ENCODE peak calls at places on chromosomes 6 and 20, in eight cellular contexts. P is transverse colon, W is B cell, X is endothelial cell, V is pancreas, Q is astrocyte, L is AG09309, S is lower leg skin. I is an unnamed sample.

GRCh38 chr6:160121981-160122380 is 366 bp downstream of the SLC22A1 start:
- DNase-seq in Q (no peak), P (no peak), W (no peak), L (no peak), X (no peak), V (no peak), S (no peak), I (no peak)

GRCh38 chr6:157811476-157812173 is 11.4 kb upstream of the SNX9 start:
- DNase-seq in W (no peak), V (no peak), L (no peak), P (no peak), X (no peak), S (no peak), Q (peak; percentile 22), I (no peak)

GRCh38 chr6:52227495-52227894 is 16.8 kb downstream of the IL17F start:
- DNase-seq in P (no peak), V (no peak), W (no peak), L (no peak), S (no peak), X (no peak), Q (no peak), I (no peak)

GRCh38 chr20:50303573-50304500 is 113.2 kb downstream of the CEBPB start:
- DNase-seq in S (peak; percentile 85), P (peak; percentile 81), L (no peak), Q (peak; percentile 78), X (no peak), W (no peak), V (peak; percentile 59), I (peak; percentile 83)

GRCh38 chr20:59633646-59634045 is 29.3 kb downstream of the PHACTR3 start:
- DNase-seq in L (no peak), P (no peak), S (no peak), V (no peak), W (no peak), Q (no peak), X (no peak), I (no peak)

GRCh38 chr6:16721977-16722376 is 39.3 kb downstream of the ATXN1 start:
- DNase-seq in V (no peak), Q (no peak), W (no peak), S (no peak), X (no peak), L (no peak), P (no peak), I (no peak)

GRCh38 chr6:6717953-6718352 is 129.4 kb downstream of the LY86 start:
- DNase-seq in Q (no peak), L (no peak), V (no peak), P (no peak), X (no peak), W (no peak), S (no peak), I (no peak)

GRCh38 chr6:136112262-136112661 is 137.8 kb downstream of the MTFR2 start:
- DNase-seq in Q (no peak), L (no peak), P (no peak), V (no peak), X (no peak), W (no peak), S (no peak), I (no peak)

GRCh38 chr6:166541876-166542579 is 44.5 kb downstream of the RAMACL start:
- DNase-seq in W (no peak), X (no peak), L (no peak), P (no peak), V (no peak), Q (no peak), S (no peak), I (no peak)

GRCh38 chr20:43751167-43752050 is 24.6 kb upstream of the GTSF1L start:
- DNase-seq in Q (peak; percentile 91), X (no peak), V (no peak), L (peak; percentile 62), S (no peak), W (no peak), P (peak; percentile 50), I (no peak)

GRCh38 chr6:137830562-137830961 is 36.5 kb upstream of the TNFAIP3 start:
- DNase-seq in P (no peak), S (no peak), L (no peak), W (no peak), V (no peak), X (no peak), Q (peak; percentile 45), I (no peak)

GRCh38 chr6:170265655-170266054 is 25.2 kb downstream of the DLL1 start:
- DNase-seq in W (no peak), S (no peak), V (peak; percentile 94), P (peak; percentile 80), X (no peak), Q (no peak), L (no peak), I (peak; percentile 78)

DNA sequence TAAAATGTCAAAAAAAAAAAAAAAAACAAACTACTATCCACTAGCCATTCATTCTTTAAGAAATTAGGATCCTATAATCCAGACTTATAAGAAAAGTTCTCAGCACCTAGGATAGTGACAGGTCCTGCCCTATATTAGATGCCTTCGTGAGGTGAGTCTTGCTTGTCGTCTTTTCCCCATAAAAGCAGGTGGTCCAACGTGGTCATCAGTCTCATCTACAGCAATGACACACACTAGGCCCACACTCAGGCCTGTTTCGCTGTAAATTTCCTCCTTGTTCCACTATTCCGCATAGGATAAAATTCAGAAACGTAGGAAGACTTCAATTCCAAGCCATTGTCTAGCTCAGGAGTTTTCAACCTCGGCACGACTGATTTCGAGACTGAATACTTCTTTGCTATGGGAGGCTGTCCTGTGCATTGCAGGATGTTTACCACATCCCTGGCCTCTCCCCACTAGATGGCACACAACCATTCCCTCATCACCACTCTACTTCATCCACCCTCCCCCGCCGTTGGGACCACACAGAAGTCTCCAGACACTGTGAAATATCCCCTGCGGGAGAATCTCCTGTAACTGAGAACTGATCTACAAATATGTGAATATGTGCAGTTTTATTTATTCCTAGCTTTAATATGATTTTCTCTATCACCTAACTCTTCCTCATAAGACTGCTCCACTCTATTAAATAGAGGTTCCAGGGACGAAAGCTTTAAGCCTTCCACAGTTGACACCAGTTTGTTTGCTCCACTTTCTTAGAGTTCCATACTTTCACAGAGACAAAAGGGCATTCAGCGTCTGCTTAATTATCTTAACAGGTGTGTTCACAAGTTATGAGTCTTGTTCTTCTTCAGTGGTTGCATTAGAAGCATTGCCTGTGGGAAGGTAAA is 346.3 kb downstream of the BMP2 start:
- DNase-seq in Q (peak; percentile 8), X (peak; percentile 60), P (no peak), S (no peak), W (no peak), L (no peak), V (peak; percentile 17), I (no peak)
- TF ChIP-seq CTCF in Q (peak; percentile 49), X (peak; percentile 15), P (no peak), S (no peak), W (no peak), L (peak; percentile 59), V (no peak), I (no peak)

GRCh38 chr6:1554881-1555569 is 54.7 kb upstream of the FOXC1 start:
- DNase-seq in V (peak; percentile 63), P (peak; percentile 71), X (peak; percentile 77), W (peak; percentile 81), Q (peak; percentile 20), L (no peak), S (peak; percentile 43), I (peak; percentile 76)

GRCh38 chr6:1554241-1554880 is 55.4 kb upstream of the FOXC1 start:
- DNase-seq in S (no peak), X (no peak), L (no peak), P (no peak), W (no peak), Q (no peak), V (no peak), I (no peak)

GRCh38 chr6:1553562-1554088 is 56.1 kb upstream of the FOXC1 start:
- DNase-seq in S (no peak), V (no peak), Q (no peak), W (no peak), P (no peak), X (no peak), L (no peak), I (no peak)

GRCh38 chr6:1551236-1551635 is 58.5 kb upstream of the FOXC1 start:
- DNase-seq in P (no peak), Q (no peak), V (no peak), W (no peak), S (no peak), L (no peak), X (no peak), I (no peak)

DNA sequence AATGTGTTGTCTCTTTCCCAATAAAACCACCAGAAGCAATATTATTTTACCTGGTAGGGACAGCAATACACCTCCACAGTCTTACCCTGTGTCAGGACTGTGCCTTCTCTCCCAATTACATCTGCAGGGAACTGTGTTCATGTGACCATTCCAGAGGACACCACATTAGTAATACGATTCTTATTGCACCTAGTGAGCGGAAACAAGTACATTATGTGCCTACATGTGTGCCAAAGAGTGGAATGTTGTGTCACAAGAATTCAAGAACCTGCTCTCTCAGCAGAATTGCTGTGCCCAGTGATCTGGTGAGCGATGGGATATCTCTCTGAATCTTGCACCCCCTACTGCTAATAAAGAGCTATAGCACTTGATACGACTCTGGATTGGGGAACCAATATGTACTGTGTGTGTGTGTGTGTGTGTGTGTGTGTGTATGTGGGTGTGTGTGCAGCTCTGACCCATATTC is 57.4 kb upstream of the FOXC1 start:
- DNase-seq in L (no peak), Q (peak; percentile 11), X (no peak), S (no peak), P (no peak), V (no peak), W (no peak), I (no peak)
- TF ChIP-seq CTCF in L (peak; percentile 48), Q (no peak), X (peak; percentile 13), S (no peak), P (peak; percentile 21), V (no peak), W (no peak), I (peak; percentile 17)

DNA sequence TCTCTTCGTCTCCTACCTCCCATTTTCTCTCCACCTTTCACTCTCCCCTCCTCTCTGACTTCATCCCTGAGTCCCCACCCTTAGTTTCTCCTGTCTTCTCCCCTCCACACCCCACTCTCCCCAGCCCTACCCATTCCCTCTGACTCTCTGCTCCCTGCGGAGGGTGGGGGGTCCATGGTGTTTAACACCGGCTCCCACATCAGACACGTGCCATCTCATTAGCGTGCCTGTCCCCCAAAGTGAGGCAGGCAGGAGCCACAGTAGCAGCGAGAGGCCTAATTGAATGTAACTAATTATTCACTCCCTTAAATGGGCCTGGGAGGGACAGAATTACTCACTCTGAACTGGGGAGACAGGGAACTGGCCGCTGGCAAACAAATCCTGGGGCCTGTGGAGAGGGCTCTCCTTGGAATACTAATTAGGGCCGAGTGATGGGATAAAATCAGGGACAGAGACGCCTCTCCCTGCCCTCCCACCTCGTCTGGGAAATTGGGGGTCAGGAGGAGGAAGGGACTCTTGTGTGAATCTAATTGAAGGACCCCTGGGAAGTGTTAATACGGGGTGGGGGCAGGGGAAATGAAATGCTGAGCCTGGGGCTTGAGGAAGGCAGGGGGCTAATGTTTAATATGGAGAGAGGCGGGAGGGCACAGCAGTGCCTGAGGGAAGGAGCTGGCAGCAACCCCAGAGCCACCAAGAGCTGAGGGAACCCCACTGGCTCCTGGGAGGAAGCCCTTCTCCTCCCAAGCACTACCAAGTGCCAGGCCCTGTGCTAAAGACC is 17.9 kb downstream of the CD40 start:
- DNase-seq in Q (no peak), P (no peak), S (no peak), L (no peak), W (no peak), X (no peak), V (no peak), I (no peak)
- TF ChIP-seq CTCF in Q (no peak), P (no peak), S (no peak), L (no peak), W (no peak), X (no peak), V (no peak), I (no peak)

DNA sequence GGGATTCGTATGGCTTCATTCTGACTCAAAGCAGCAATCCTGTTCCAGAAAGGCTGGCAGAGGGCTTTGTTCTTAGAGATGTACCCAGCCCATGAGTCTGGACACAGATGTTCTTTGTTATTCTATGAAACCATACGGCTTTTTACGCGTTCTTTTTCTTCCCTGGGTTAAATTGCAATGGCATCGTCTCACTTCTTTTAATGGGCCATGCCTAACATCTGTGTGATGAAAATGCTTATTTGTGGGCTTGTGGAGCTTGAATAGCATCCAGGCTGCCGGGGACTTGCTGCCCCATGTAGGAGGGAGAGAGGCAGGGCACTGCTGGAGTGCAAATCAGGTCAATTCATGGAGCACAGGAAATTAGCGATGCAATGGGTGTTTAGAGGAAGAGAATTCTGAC is 19.4 kb downstream of the FAM50B start:
- DNase-seq in S (no peak), P (no peak), L (peak; percentile 52), Q (peak; percentile 27), W (no peak), V (no peak), X (no peak), I (no peak)
- TF ChIP-seq CTCF in S (no peak), P (no peak), L (peak; percentile 14), Q (no peak), W (no peak), V (no peak), X (no peak), I (no peak)